ENCODE peak calls at places on chromosomes 3 and 15, in ten cellular contexts. I is tibial nerve, Q is thyroid gland, Z is thoracic aorta, H is AG04450, E is A549, S is astrocyte, A is cardiac fibroblast, D is prostate gland, Y is mammary epithelial cell. N is an unnamed sample.

GRCh38 chr15:98983333-98983732 is 24.3 kb downstream of the PGPEP1L start:
- DNase-seq in I (peak), Q (peak), Z (peak), H (peak), E (peak), S (peak), A (peak), D (no peak), Y (peak), N (peak)

GRCh38 chr3:16449369-16449768 is 64.1 kb downstream of the RFTN1 start:
- DNase-seq in I (no peak), Q (no peak), Z (no peak), H (no peak), E (no peak), S (no peak), A (no peak), D (no peak), Y (no peak), N (no peak)

GRCh38 chr3:63064216-63064755 is 189.1 kb upstream of the CADPS start:
- DNase-seq in I (no peak), Q (no peak), Z (no peak), H (no peak), E (no peak), S (peak), A (no peak), D (no peak), Y (no peak), N (no peak)

GRCh38 chr3:39808467-39809180 is 785 bp upstream of the MYRIP start:
- DNase-seq in I (no peak), Q (peak), Z (no peak), H (no peak), E (no peak), S (no peak), A (peak), D (peak), Y (no peak), N (no peak)

GRCh38 chr3:80668100-80668499 is 900.3 kb upstream of the ROBO1 start:
- DNase-seq in I (no peak), Q (no peak), Z (no peak), H (no peak), E (no peak), S (no peak), A (no peak), D (no peak), Y (no peak), N (no peak)

GRCh38 chr15:51097553-51098330 is 3.0 kb upstream of the TNFAIP8L3 start:
- DNase-seq in I (no peak), Q (no peak), Z (no peak), H (no peak), E (no peak), S (peak), A (peak), D (no peak), Y (peak), N (peak)

GRCh38 chr15:53811530-53811929 is 52.1 kb upstream of the WDR72 start:
- DNase-seq in I (no peak), Q (no peak), Z (no peak), H (no peak), E (no peak), S (no peak), A (no peak), D (no peak), Y (no peak), N (peak)

GRCh38 chr3:58020740-58021071 is 12.5 kb downstream of the FLNB start:
- DNase-seq in I (no peak), Q (no peak), Z (no peak), H (no peak), E (no peak), S (no peak), A (no peak), D (peak), Y (no peak), N (no peak)

GRCh38 chr3:49966233-49966942 is 26.4 kb downstream of the RBM6 start:
- DNase-seq in I (no peak), Q (no peak), Z (no peak), H (no peak), E (no peak), S (no peak), A (no peak), D (no peak), Y (peak), N (no peak)

GRCh38 chr3:163953526-163953925 is 1124.8 kb downstream of the SI start:
- DNase-seq in I (no peak), Q (no peak), Z (no peak), H (no peak), E (no peak), S (no peak), A (no peak), D (no peak), Y (no peak), N (no peak)

GRCh38 chr15:92092391-92092790 is 238.9 kb downstream of the SLCO3A1 start:
- DNase-seq in I (no peak), Q (no peak), Z (no peak), H (no peak), E (no peak), S (no peak), A (peak), D (no peak), Y (no peak), N (no peak)

GRCh38 chr15:23690450-23690852 is 3.3 kb upstream of the NDN start:
- DNase-seq in I (no peak), Q (peak), Z (no peak), H (peak), E (no peak), S (peak), A (peak), D (peak), Y (no peak), N (peak)

GRCh38 chr15:52178765-52179164 is 12.4 kb downstream of the GNB5 start:
- DNase-seq in I (no peak), Q (peak), Z (no peak), H (no peak), E (no peak), S (no peak), A (no peak), D (peak), Y (no peak), N (no peak)

GRCh38 chr3:106717178-106717780 is 660.0 kb upstream of the CCDC54 start:
- DNase-seq in I (no peak), Q (no peak), Z (no peak), H (no peak), E (no peak), S (no peak), A (no peak), D (no peak), Y (no peak), N (no peak)

GRCh38 chr3:156681003-156681402 is 6.6 kb downstream of the TIPARP start:
- DNase-seq in I (no peak), Q (no peak), Z (no peak), H (peak), E (peak), S (peak), A (peak), D (peak), Y (peak), N (peak)

GRCh38 chr3:48086736-48087470 is 70.7 kb upstream of the MAP4 start:
- DNase-seq in I (no peak), Q (no peak), Z (no peak), H (peak), E (peak), S (peak), A (peak), D (no peak), Y (peak), N (peak)

GRCh38 chr3:56915969-56916586 is 114.3 kb upstream of the ARHGEF3 start:
- DNase-seq in I (no peak), Q (peak), Z (no peak), H (no peak), E (no peak), S (no peak), A (no peak), D (no peak), Y (no peak), N (no peak)

GRCh38 chr15:62125763-62126162 is 39.3 kb downstream of the C2CD4B start:
- DNase-seq in I (no peak), Q (peak), Z (no peak), H (no peak), E (no peak), S (no peak), A (peak), D (no peak), Y (peak), N (peak)

GRCh38 chr3:56810912-56811544 is 9.3 kb upstream of the ARHGEF3 start:
- DNase-seq in I (no peak), Q (peak), Z (no peak), H (no peak), E (no peak), S (no peak), A (no peak), D (peak), Y (no peak), N (no peak)

GRCh38 chr3:186165331-186165730 is 56.4 kb upstream of the ETV5 start:
- DNase-seq in I (no peak), Q (no peak), Z (no peak), H (no peak), E (no peak), S (peak), A (no peak), D (no peak), Y (no peak), N (no peak)

GRCh38 chr3:55481918-55482495 is 5.1 kb downstream of the WNT5A start:
- DNase-seq in I (no peak), Q (peak), Z (no peak), H (no peak), E (no peak), S (peak), A (no peak), D (no peak), Y (no peak), N (peak)

GRCh38 chr3:50508821-50509220 is 5.4 kb upstream of the CACNA2D2 start:
- DNase-seq in I (no peak), Q (no peak), Z (no peak), H (no peak), E (no peak), S (no peak), A (no peak), D (no peak), Y (no peak), N (no peak)

GRCh38 chr15:58748040-58748786 is 1.3 kb downstream of the ADAM10 start:
- DNase-seq in I (no peak), Q (no peak), Z (no peak), H (no peak), E (no peak), S (no peak), A (no peak), D (no peak), Y (peak), N (no peak)

GRCh38 chr3:58536501-58537411 is at the start of gene ACOX2:
- DNase-seq in I (peak), Q (peak), Z (no peak), H (no peak), E (no peak), S (peak), A (peak), D (peak), Y (no peak), N (peak)

GRCh38 chr15:64149424-64150235 is 1.9 kb upstream of the SNX22 start:
- DNase-seq in I (no peak), Q (peak), Z (no peak), H (no peak), E (no peak), S (no peak), A (no peak), D (no peak), Y (peak), N (no peak)
- TF ChIP-seq CTCF in I (no peak), Q (no peak), Z (no peak), H (no peak), E (peak), S (no peak), A (peak), D (no peak), Y (no peak), N (peak)

DNA sequence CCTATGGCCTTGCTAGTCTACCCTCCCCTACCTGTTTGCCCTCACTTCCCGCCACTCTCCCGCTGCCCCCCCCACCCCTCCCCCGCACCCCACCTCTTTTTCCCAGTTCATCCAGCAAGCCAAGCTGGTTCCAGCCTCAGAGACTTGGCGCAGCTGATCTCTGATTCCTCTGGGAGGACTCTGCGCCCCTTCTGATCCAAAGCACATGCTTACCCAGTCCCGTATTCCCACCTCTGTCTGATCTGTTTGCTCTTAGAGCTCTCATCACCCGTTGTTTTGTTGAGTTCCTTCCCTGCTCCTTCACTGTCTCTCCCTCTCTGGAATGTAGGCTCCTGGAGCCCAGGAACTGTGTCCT is 1.3 kb upstream of the ZXDC start:
- DNase-seq in I (no peak), Q (no peak), Z (no peak), H (no peak), E (no peak), S (no peak), A (no peak), D (no peak), Y (no peak), N (no peak)
- H3K4me3 ChIP-seq in I (no peak), Q (no peak), Z (no peak), H (no peak), E (no peak), S (no peak), A (no peak), D (no peak), Y (no peak), N (no peak)

GRCh38 chr15:78571382-78571781 is 6.1 kb downstream of the CHRNA5 start:
- DNase-seq in I (no peak), Q (no peak), Z (no peak), H (no peak), E (no peak), S (no peak), A (no peak), D (no peak), Y (no peak), N (no peak)

GRCh38 chr15:78574944-78575343 is 9.6 kb downstream of the CHRNA5 start:
- DNase-seq in I (no peak), Q (no peak), Z (no peak), H (no peak), E (no peak), S (no peak), A (no peak), D (no peak), Y (no peak), N (no peak)

GRCh38 chr15:78567541-78567940 is 2.2 kb downstream of the CHRNA5 start:
- DNase-seq in I (no peak), Q (no peak), Z (no peak), H (no peak), E (no peak), S (no peak), A (no peak), D (no peak), Y (no peak), N (no peak)

GRCh38 chr15:78565951-78566774 is 843 bp downstream of the CHRNA5 start:
- DNase-seq in I (no peak), Q (no peak), Z (no peak), H (no peak), E (peak), S (peak), A (peak), D (peak), Y (peak), N (peak)

GRCh38 chr15:78570710-78571109 is 5.4 kb downstream of the CHRNA5 start:
- DNase-seq in I (no peak), Q (no peak), Z (no peak), H (no peak), E (no peak), S (no peak), A (no peak), D (no peak), Y (no peak), N (no peak)
- TF ChIP-seq CTCF in I (no peak), Q (no peak), Z (no peak), H (no peak), E (no peak), S (no peak), A (no peak), D (no peak), Y (no peak), N (no peak)

GRCh38 chr3:52341123-52341522 is 25.0 kb downstream of the DNAH1 start:
- DNase-seq in I (no peak), Q (no peak), Z (no peak), H (no peak), E (no peak), S (no peak), A (no peak), D (no peak), Y (no peak), N (no peak)
- H3K4me3 ChIP-seq in I (no peak), Q (no peak), Z (no peak), H (no peak), E (no peak), S (no peak), A (no peak), D (no peak), Y (no peak), N (no peak)

GRCh38 chr3:120767106-120767505 is 24.6 kb downstream of the GTF2E1 start:
- DNase-seq in I (no peak), Q (no peak), Z (no peak), H (peak), E (no peak), S (no peak), A (no peak), D (peak), Y (no peak), N (peak)
- TF ChIP-seq CTCF in I (no peak), Q (no peak), Z (no peak), H (no peak), E (no peak), S (no peak), A (no peak), D (no peak), Y (no peak), N (no peak)

DNA sequence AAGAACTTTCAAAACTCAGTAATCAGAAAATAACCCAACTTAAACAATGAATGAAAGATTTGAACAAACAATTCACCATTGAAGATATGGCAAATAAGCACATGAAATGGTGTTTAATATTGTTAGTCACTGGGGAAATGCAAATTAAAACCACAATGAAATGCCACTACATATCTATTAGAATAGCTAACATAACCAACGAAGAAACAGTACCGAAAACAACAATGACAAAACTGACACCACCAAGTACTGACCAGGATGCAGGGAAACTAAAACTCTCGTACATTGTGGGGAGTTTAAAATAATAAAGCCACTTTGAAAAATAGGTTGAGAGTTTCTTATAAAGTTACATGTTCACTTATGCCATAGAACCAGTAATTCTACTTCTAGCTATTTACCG is 69.1 kb downstream of the KBTBD8 start:
- DNase-seq in I (no peak), Q (no peak), Z (no peak), H (no peak), E (no peak), S (no peak), A (no peak), D (no peak), Y (no peak), N (no peak)
- H3K4me3 ChIP-seq in I (no peak), Q (no peak), Z (no peak), H (no peak), E (no peak), S (no peak), A (no peak), D (no peak), Y (no peak), N (no peak)

GRCh38 chr3:47079432-47079831 is 84.5 kb downstream of the SETD2 start:
- DNase-seq in I (no peak), Q (no peak), Z (no peak), H (no peak), E (no peak), S (no peak), A (no peak), D (no peak), Y (no peak), N (no peak)

GRCh38 chr3:47083786-47084185 is 80.1 kb downstream of the SETD2 start:
- DNase-seq in I (no peak), Q (no peak), Z (no peak), H (no peak), E (no peak), S (no peak), A (no peak), D (no peak), Y (no peak), N (no peak)

GRCh38 chr3:47086071-47086470 is 77.8 kb downstream of the SETD2 start:
- DNase-seq in I (no peak), Q (no peak), Z (no peak), H (no peak), E (no peak), S (no peak), A (no peak), D (no peak), Y (no peak), N (no peak)

DNA sequence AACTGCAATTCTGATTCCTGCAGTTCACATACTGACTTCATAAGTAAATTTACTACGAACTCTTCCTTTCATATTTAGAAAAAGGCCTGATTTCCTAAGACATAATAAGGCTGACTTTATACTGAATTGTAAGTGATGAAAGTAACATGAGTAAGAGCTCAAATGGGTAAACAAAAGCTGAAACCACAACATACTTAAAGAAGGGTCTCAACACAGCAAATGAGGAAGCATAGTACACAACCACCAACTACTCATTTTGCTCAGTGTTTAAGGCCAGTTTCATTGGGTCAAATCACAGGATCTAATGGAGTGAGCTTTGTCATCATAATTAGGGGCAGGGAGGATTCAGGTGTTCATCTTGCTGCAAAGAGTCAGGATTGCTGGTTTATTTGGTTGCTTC is 81.4 kb downstream of the SETD2 start:
- DNase-seq in I (no peak), Q (no peak), Z (no peak), H (peak), E (no peak), S (peak), A (peak), D (no peak), Y (no peak), N (peak)
- TF ChIP-seq CTCF in I (no peak), Q (no peak), Z (no peak), H (no peak), E (no peak), S (no peak), A (no peak), D (no peak), Y (no peak), N (no peak)

GRCh38 chr3:99483841-99484240 is 154.6 kb upstream of the COL8A1 start:
- DNase-seq in I (no peak), Q (no peak), Z (no peak), H (no peak), E (no peak), S (no peak), A (no peak), D (no peak), Y (no peak), N (no peak)

GRCh38 chr3:99482191-99482590 is 156.2 kb upstream of the COL8A1 start:
- DNase-seq in I (no peak), Q (no peak), Z (no peak), H (no peak), E (no peak), S (no peak), A (no peak), D (no peak), Y (no peak), N (no peak)

GRCh38 chr3:99487894-99488293 is 150.5 kb upstream of the COL8A1 start:
- DNase-seq in I (no peak), Q (no peak), Z (no peak), H (no peak), E (no peak), S (no peak), A (no peak), D (no peak), Y (no peak), N (no peak)

GRCh38 chr3:99484871-99485270 is 153.5 kb upstream of the COL8A1 start:
- DNase-seq in I (no peak), Q (no peak), Z (no peak), H (no peak), E (no peak), S (peak), A (peak), D (no peak), Y (no peak), N (peak)

GRCh38 chr3:99485286-99485685 is 153.1 kb upstream of the COL8A1 start:
- DNase-seq in I (no peak), Q (no peak), Z (no peak), H (no peak), E (no peak), S (no peak), A (no peak), D (no peak), Y (no peak), N (no peak)
- H3K4me3 ChIP-seq in I (no peak), Q (no peak), Z (no peak), H (no peak), E (no peak), S (no peak), A (no peak), D (no peak), Y (no peak), N (no peak)

GRCh38 chr15:90857883-90858443 is 10.4 kb upstream of the FURIN start:
- DNase-seq in I (no peak), Q (no peak), Z (no peak), H (no peak), E (no peak), S (no peak), A (no peak), D (no peak), Y (no peak), N (no peak)

GRCh38 chr15:90857337-90857736 is 11.1 kb upstream of the FURIN start:
- DNase-seq in I (no peak), Q (no peak), Z (no peak), H (no peak), E (no peak), S (no peak), A (no peak), D (no peak), Y (no peak), N (no peak)

GRCh38 chr15:90860450-90860849 is 7.9 kb upstream of the FURIN start:
- DNase-seq in I (no peak), Q (no peak), Z (no peak), H (no peak), E (no peak), S (no peak), A (no peak), D (peak), Y (no peak), N (no peak)

GRCh38 chr15:90860942-90861675 is 7.3 kb upstream of the FURIN start:
- DNase-seq in I (no peak), Q (no peak), Z (no peak), H (no peak), E (peak), S (peak), A (no peak), D (peak), Y (no peak), N (no peak)

GRCh38 chr15:90859234-90860131 is 8.9 kb upstream of the FURIN start:
- DNase-seq in I (no peak), Q (no peak), Z (no peak), H (no peak), E (no peak), S (no peak), A (no peak), D (no peak), Y (no peak), N (no peak)
- TF ChIP-seq CTCF in I (no peak), Q (no peak), Z (no peak), H (no peak), E (no peak), S (no peak), A (no peak), D (no peak), Y (no peak), N (no peak)

N was measured in choroid plexus epithelial cell.